ENCODE peak calls at places on chromosomes 7 and 10, in ten cellular contexts. Z is GDM1; J is fibroblast of lung; Q is Calu3; S is activated CD4-positive, alpha-beta T cell treated with anti-CD3 and anti-CD28 coated beads for 36 hours; K is HS-5; W is NCI-H187; A is HT1080; O is stimulated activated CD8-positive, alpha-beta memory T cell treated with anti-CD3 and anti-CD28 coated beads, Interleukin-4, amount 100 ng/mL, for 4 hours; D is lung. E is an unnamed sample.

GRCh38 chr10:421170-421569 is 268.3 kb downstream of the DIP2C start:
- DNase-seq in Z (no peak), J (peak), Q (no peak), S (no peak), K (no peak), W (no peak), A (no peak), O (no peak), D (no peak), E (no peak)

GRCh38 chr10:12322583-12323131 is 26.7 kb upstream of the CAMK1D start:
- DNase-seq in Z (no peak), J (no peak), Q (no peak), S (no peak), K (no peak), W (no peak), A (no peak), O (no peak), D (no peak), E (no peak)

GRCh38 chr10:9028211-9028610 is 973.7 kb downstream of the GATA3 start:
- DNase-seq in Z (no peak), J (no peak), Q (no peak), S (no peak), K (no peak), W (no peak), A (no peak), O (no peak), D (no peak), E (no peak)

GRCh38 chr10:61617586-61617985 is 45.1 kb upstream of the CABCOCO1 start:
- DNase-seq in Z (no peak), J (no peak), Q (no peak), S (no peak), K (no peak), W (no peak), A (no peak), O (no peak), D (no peak), E (no peak)

GRCh38 chr7:2309889-2310331 is 4.3 kb downstream of the SNX8 start:
- DNase-seq in Z (no peak), J (peak), Q (no peak), S (no peak), K (peak), W (no peak), A (peak), O (no peak), D (no peak), E (peak)

GRCh38 chr10:132222726-132223125 is 36.0 kb downstream of the DPYSL4 start:
- DNase-seq in Z (no peak), J (no peak), Q (no peak), S (no peak), K (no peak), W (no peak), A (no peak), O (no peak), D (no peak), E (no peak)

GRCh38 chr7:83693281-83693680 is 44.3 kb upstream of the SEMA3E start:
- DNase-seq in Z (no peak), J (no peak), Q (no peak), S (no peak), K (no peak), W (no peak), A (no peak), O (no peak), D (no peak), E (no peak)

GRCh38 chr10:8616166-8616565 is 561.7 kb downstream of the GATA3 start:
- DNase-seq in Z (no peak), J (no peak), Q (peak), S (no peak), K (no peak), W (no peak), A (no peak), O (no peak), D (no peak), E (no peak)

GRCh38 chr10:110378019-110378418 is 73.3 kb upstream of the SMNDC1 start:
- DNase-seq in Z (peak), J (no peak), Q (no peak), S (no peak), K (no peak), W (no peak), A (no peak), O (no peak), D (no peak), E (no peak)

GRCh38 chr10:58319599-58319998 is 15.2 kb upstream of the UBE2D1 start:
- DNase-seq in Z (no peak), J (no peak), Q (no peak), S (no peak), K (no peak), W (no peak), A (no peak), O (no peak), D (no peak), E (no peak)

GRCh38 chr7:79789584-79790345 is 336.3 kb upstream of the MAGI2 start:
- DNase-seq in Z (no peak), J (peak), Q (no peak), S (no peak), K (no peak), W (no peak), A (no peak), O (no peak), D (no peak), E (peak)

GRCh38 chr7:157854066-157854891 is 517.5 kb downstream of the DNAJB6 start:
- DNase-seq in Z (peak), J (no peak), Q (no peak), S (no peak), K (no peak), W (no peak), A (no peak), O (no peak), D (peak), E (no peak)

GRCh38 chr7:66138994-66139752 is 24.5 kb downstream of the CRCP start:
- DNase-seq in Z (no peak), J (peak), Q (no peak), S (no peak), K (no peak), W (no peak), A (peak), O (no peak), D (no peak), E (peak)

GRCh38 chr7:34755008-34755407 is 97.0 kb downstream of the NPSR1 start:
- DNase-seq in Z (no peak), J (no peak), Q (no peak), S (no peak), K (no peak), W (no peak), A (no peak), O (no peak), D (no peak), E (no peak)

GRCh38 chr10:69048103-69048502 is 39.8 kb upstream of the SRGN start:
- DNase-seq in Z (peak), J (no peak), Q (no peak), S (peak), K (no peak), W (no peak), A (peak), O (no peak), D (peak), E (peak)

GRCh38 chr7:106814887-106815286 is 50.2 kb upstream of the PIK3CG start:
- DNase-seq in Z (peak), J (no peak), Q (no peak), S (no peak), K (no peak), W (no peak), A (no peak), O (no peak), D (no peak), E (no peak)

GRCh38 chr10:55351431-55351830 is 550.4 kb upstream of the PCDH15 start:
- DNase-seq in Z (no peak), J (no peak), Q (no peak), S (no peak), K (no peak), W (no peak), A (no peak), O (no peak), D (no peak), E (no peak)

GRCh38 chr10:66836057-66836456 is 89.8 kb upstream of the LRRTM3 start:
- DNase-seq in Z (no peak), J (peak), Q (peak), S (no peak), K (peak), W (no peak), A (peak), O (no peak), D (no peak), E (peak)

GRCh38 chr10:69837261-69837660 is 35.6 kb downstream of the COL13A1 start:
- DNase-seq in Z (no peak), J (no peak), Q (no peak), S (no peak), K (no peak), W (no peak), A (no peak), O (no peak), D (no peak), E (no peak)

GRCh38 chr10:3850999-3851937 is 66.3 kb upstream of the KLF6 start:
- DNase-seq in Z (peak), J (peak), Q (no peak), S (no peak), K (no peak), W (no peak), A (peak), O (no peak), D (no peak), E (peak)

GRCh38 chr10:73110345-73110849 is at the start of gene NUDT13:
- DNase-seq in Z (peak), J (peak), Q (peak), S (peak), K (no peak), W (peak), A (peak), O (no peak), D (peak), E (peak)

GRCh38 chr10:30606313-30606712 is 23.2 kb downstream of the LYZL2 start:
- DNase-seq in Z (no peak), J (peak), Q (peak), S (no peak), K (no peak), W (no peak), A (no peak), O (no peak), D (no peak), E (no peak)

E was measured in EL.